ENCODE peak calls at places on chromosomes 16 and 17, in five cellular contexts. A, W, P, I and F are unnamed samples.

GRCh38 chr16:58299757-58300349 is 5.0 kb upstream of the PRSS54 start:
- DNase-seq in A (no peak), W (no peak), P (no peak), I (peak; percentile 5), F (no peak)

GRCh38 chr16:6605490-6605889 is 727.2 kb upstream of the RBFOX1 start:
- DNase-seq in A (no peak), W (no peak), P (no peak), I (no peak), F (no peak)

GRCh38 chr16:23903001-23903414 is 67.2 kb downstream of the PRKCB start:
- DNase-seq in A (no peak), W (no peak), P (no peak), I (no peak), F (no peak)

GRCh38 chr17:77320046-77320445 is 179.3 kb downstream of the SEC14L1 start:
- DNase-seq in A (no peak), W (no peak), P (no peak), I (peak; percentile 63), F (peak; percentile 81)

GRCh38 chr16:81483970-81484595 is 39.5 kb downstream of the CMIP start:
- DNase-seq in A (no peak), W (no peak), P (no peak), I (no peak), F (no peak)

GRCh38 chr17:226773-227580 is 45.5 kb upstream of the DOC2B start:
- DNase-seq in A (no peak), W (no peak), P (no peak), I (no peak), F (no peak)

GRCh38 chr17:75542728-75543336 is 17.3 kb downstream of the LLGL2 start:
- DNase-seq in A (no peak), W (no peak), P (no peak), I (no peak), F (no peak)

GRCh38 chr17:12342609-12343248 is 322.1 kb downstream of the MAP2K4 start:
- DNase-seq in A (peak; percentile 62), W (no peak), P (no peak), I (no peak), F (no peak)

GRCh38 chr16:69567031-69567680 is 1.4 kb downstream of the NFAT5 start:
- DNase-seq in A (peak; percentile 50), W (no peak), P (peak; percentile 42), I (peak; percentile 33), F (no peak)

GRCh38 chr17:78252111-78252634 is 20.7 kb downstream of the TMEM235 start:
- DNase-seq in A (no peak), W (no peak), P (no peak), I (no peak), F (no peak)

GRCh38 chr17:80625627-80626026 is 81.0 kb downstream of the RPTOR start:
- DNase-seq in A (no peak), W (no peak), P (no peak), I (no peak), F (no peak)

GRCh38 chr17:28701987-28702751 is 9.5 kb downstream of the PROCA1 start:
- DNase-seq in A (no peak), W (no peak), P (no peak), I (no peak), F (no peak)

GRCh38 chr17:43468746-43469544 is 14.8 kb upstream of the DHX8 start:
- DNase-seq in A (no peak), W (no peak), P (no peak), I (peak; percentile 92), F (peak; percentile 83)

GRCh38 chr17:12979826-12980500 is 37.9 kb downstream of the ELAC2 start:
- DNase-seq in A (no peak), W (no peak), P (no peak), I (peak; percentile 48), F (no peak)

GRCh38 chr16:6160871-6161270 is 1063.3 kb upstream of the EEF2KMT start:
- DNase-seq in A (no peak), W (no peak), P (no peak), I (no peak), F (no peak)

GRCh38 chr17:81601525-81602120 is 35.3 kb downstream of the NPLOC4 start:
- DNase-seq in A (peak; percentile 78), W (no peak), P (peak; percentile 28), I (peak; percentile 78), F (peak; percentile 81)